ENCODE peak calls at places on chromosomes 4 and X, in four cellular contexts. P is NCI-H1105 treated with DMSO at 0.1 percent for 48 hours, M is transverse colon, E is SIG-M5. K is an unnamed sample.

GRCh38 chr4:74279716-74280115 is 28.6 kb upstream of the EPGN start:
- DNase-seq in P (no peak), M (no peak), E (no peak), K (no peak)

GRCh38 chr4:63218837-63219236 is 1190.4 kb downstream of the TECRL start:
- DNase-seq in P (no peak), M (no peak), E (no peak), K (no peak)

GRCh38 chr4:39255266-39255665 is 72.9 kb downstream of the WDR19 start:
- DNase-seq in P (no peak), M (no peak), E (no peak), K (no peak)

GRCh38 chrX:14363719-14364118 is 165.6 kb upstream of the GLRA2 start:
- DNase-seq in P (no peak), M (no peak), E (no peak), K (no peak)

GRCh38 chr4:186144596-186145569 is 40.4 kb downstream of the FAM149A start:
- DNase-seq in P (peak; percentile 16), M (peak; percentile 55), E (no peak), K (peak; percentile 52)

GRCh38 chr4:104728380-104729122 is 233.9 kb upstream of the CXXC4 start:
- DNase-seq in P (no peak), M (no peak), E (no peak), K (no peak)

GRCh38 chr4:148216321-148216720 is 225.9 kb downstream of the NR3C2 start:
- DNase-seq in P (no peak), M (no peak), E (no peak), K (no peak)

GRCh38 chr4:58113083-58113482 is 1002.9 kb upstream of the IGFBP7 start:
- DNase-seq in P (no peak), M (no peak), E (no peak), K (no peak)

GRCh38 chr4:137707626-137708025 is 175.3 kb upstream of the PCDH18 start:
- DNase-seq in P (no peak), M (no peak), E (no peak), K (no peak)

GRCh38 chr4:153788064-153788418 is 842 bp downstream of the SFRP2 start:
- DNase-seq in P (no peak), M (no peak), E (no peak), K (no peak)

GRCh38 chr4:152536545-152537182 is 772 bp upstream of the FBXW7 start:
- DNase-seq in P (peak; percentile 43), M (peak; percentile 69), E (no peak), K (no peak)

GRCh38 chr4:187798385-187798784 is 197.2 kb upstream of the ZFP42 start:
- DNase-seq in P (no peak), M (no peak), E (no peak), K (no peak)

GRCh38 chr4:158121203-158121586 is 51.6 kb downstream of the GASK1B start:
- DNase-seq in P (no peak), M (no peak), E (no peak), K (no peak)

GRCh38 chr4:117654064-117654463 is 380.2 kb upstream of the NDST3 start:
- DNase-seq in P (no peak), M (no peak), E (no peak), K (no peak)

GRCh38 chrX:11472879-11473278 is 179.7 kb downstream of the AMELX start:
- DNase-seq in P (no peak), M (no peak), E (no peak), K (no peak)

GRCh38 chr4:153112071-153112460 is 92.2 kb upstream of the TRIM2 start:
- DNase-seq in P (no peak), M (peak; percentile 15), E (no peak), K (no peak)

GRCh38 chrX:2578864-2579263 is 78.1 kb upstream of the DHRSX start:
- DNase-seq in P (no peak), M (no peak), E (no peak), K (no peak)

GRCh38 chr4:123444298-123444731 is 47.7 kb downstream of the SPRY1 start:
- DNase-seq in P (no peak), M (peak; percentile 55), E (no peak), K (no peak)

GRCh38 chr4:76897522-76898384 is at the start of gene SOWAHB:
- DNase-seq in P (peak; percentile 56), M (peak; percentile 93), E (no peak), K (peak; percentile 77)

GRCh38 chrX:69021095-69021494 is 144.2 kb downstream of the PJA1 start:
- DNase-seq in P (no peak), M (no peak), E (no peak), K (peak; percentile 6)

GRCh38 chr4:73421708-73422457 is 14.1 kb upstream of the AFP start:
- DNase-seq in P (peak; percentile 12), M (no peak), E (no peak), K (peak; percentile 25)

GRCh38 chrX:72030431-72030830 is 101.3 kb downstream of the RTL5 start:
- DNase-seq in P (no peak), M (no peak), E (no peak), K (no peak)

GRCh38 chr4:82044141-82044993 is 329.4 kb downstream of the HNRNPD start:
- DNase-seq in P (peak; percentile 52), M (peak; percentile 38), E (no peak), K (peak; percentile 61)

GRCh38 chrX:6849711-6850415 is 297.6 kb upstream of the STS start:
- DNase-seq in P (no peak), M (no peak), E (no peak), K (no peak)

GRCh38 chr4:98680806-98681205 is 22.4 kb upstream of the TSPAN5 start:
- DNase-seq in P (no peak), M (no peak), E (no peak), K (no peak)

K was measured in NCI-H345.